ENCODE peak calls at places on chromosomes 11 and 22, in nine cellular contexts. I is A549, G is stomach, X is IMR-90, V is breast epithelium, C is HCT116, L is ovary, Y is lower leg skin, K is uterus. A is an unnamed sample.

GRCh38 chr11:92852203-92852602 is 117.2 kb upstream of the MTNR1B start:
- DNase-seq in C (no peak), L (no peak), G (no peak), Y (no peak), K (no peak), I (no peak), V (no peak), X (no peak), A (no peak)

GRCh38 chr22:19639610-19640135 is 74.6 kb upstream of the SEPTIN5 start:
- DNase-seq in K (no peak), C (no peak), G (no peak), V (no peak), L (no peak), Y (no peak), I (no peak), X (no peak), A (no peak)

GRCh38 chr11:19419021-19419750 is 178.4 kb upstream of the E2F8 start:
- DNase-seq in G (no peak), L (no peak), X (peak), I (peak), C (no peak), Y (no peak), V (no peak), K (no peak), A (no peak)

GRCh38 chr11:62552931-62553838 is 6.6 kb upstream of the AHNAK start:
- DNase-seq in L (peak), X (peak), V (peak), I (peak), K (peak), C (peak), G (peak), Y (peak), A (peak)

GRCh38 chr22:24417901-24418641 is 9.3 kb upstream of the ADORA2A start:
- DNase-seq in L (peak), K (no peak), I (no peak), X (peak), C (no peak), V (no peak), G (no peak), Y (no peak), A (no peak)

GRCh38 chr11:35040221-35040942 is 98.6 kb upstream of the CD44 start:
- DNase-seq in Y (no peak), I (peak), V (no peak), K (no peak), G (no peak), L (no peak), X (peak), C (no peak), A (no peak)

GRCh38 chr22:41752011-41752975 is 48.2 kb upstream of the CCDC134 start:
- DNase-seq in V (no peak), X (no peak), I (no peak), G (no peak), C (no peak), K (no peak), Y (no peak), L (no peak), A (no peak)

GRCh38 chr11:72786305-72787261 is 7.3 kb downstream of the STARD10 start:
- DNase-seq in V (peak), G (peak), I (no peak), L (no peak), X (no peak), K (no peak), Y (no peak), C (no peak), A (no peak)

GRCh38 chr22:44181912-44182590 is 1.3 kb downstream of the PARVG start:
- DNase-seq in I (no peak), V (no peak), K (no peak), L (no peak), X (no peak), C (no peak), G (no peak), Y (no peak), A (no peak)

GRCh38 chr22:20427945-20428417 is 9.6 kb downstream of the SCARF2 start:
- DNase-seq in V (no peak), Y (no peak), K (no peak), X (no peak), G (no peak), L (no peak), C (no peak), I (no peak), A (no peak)

GRCh38 chr11:69413015-69413801 is 68.3 kb upstream of the LINC01488 start:
- DNase-seq in I (no peak), V (no peak), C (no peak), G (no peak), K (no peak), L (no peak), X (no peak), Y (no peak), A (no peak)

GRCh38 chr11:112225753-112226061 is 521 bp upstream of the PTS start:
- DNase-seq in K (peak), L (no peak), X (peak), Y (no peak), G (no peak), I (no peak), C (no peak), V (no peak), A (peak)

GRCh38 chr22:49508561-49508960 is 319.1 kb downstream of the BRD1 start:
- DNase-seq in X (no peak), I (no peak), V (no peak), C (no peak), G (no peak), Y (no peak), L (no peak), K (no peak), A (no peak)

GRCh38 chr11:129694538-129694937 is 121.1 kb upstream of the TMEM45B start:
- DNase-seq in K (no peak), X (no peak), I (no peak), G (no peak), V (no peak), L (no peak), C (no peak), Y (no peak), A (no peak)

GRCh38 chr11:1487851-1488574 is 1.4 kb upstream of the MOB2 start:
- DNase-seq in L (peak), I (no peak), K (no peak), Y (no peak), V (no peak), G (peak), C (no peak), X (no peak), A (peak)

GRCh38 chr22:22418957-22419356 is 89.6 kb downstream of the ZNF280B start:
- DNase-seq in X (no peak), V (no peak), L (no peak), G (no peak), K (no peak), C (no peak), I (no peak), Y (no peak), A (no peak)

GRCh38 chr11:63869686-63870085 is 30.8 kb downstream of the MARK2 start:
- DNase-seq in V (no peak), Y (no peak), G (no peak), C (no peak), K (no peak), L (no peak), I (no peak), X (no peak), A (no peak)

GRCh38 chr22:45469573-45470383 is 32.9 kb upstream of the FBLN1 start:
- DNase-seq in G (no peak), K (peak), C (no peak), L (peak), X (no peak), Y (no peak), V (peak), I (no peak), A (no peak)

GRCh38 chr11:15170170-15170569 is 55.4 kb downstream of the INSC start:
- DNase-seq in Y (no peak), X (peak), K (no peak), G (no peak), L (no peak), V (no peak), C (no peak), I (no peak), A (no peak)

GRCh38 chr22:32830473-32830872 is 29.0 kb downstream of the TIMP3 start:
- DNase-seq in X (no peak), C (no peak), G (no peak), K (peak), Y (no peak), L (peak), V (peak), I (no peak), A (peak)

GRCh38 chr11:115636686-115637555 is 132.7 kb upstream of the CADM1 start:
- DNase-seq in V (no peak), C (no peak), Y (no peak), L (no peak), K (no peak), I (no peak), X (no peak), G (no peak), A (no peak)

GRCh38 chr11:85752201-85752889 is 58.6 kb downstream of the SYTL2 start:
- DNase-seq in X (no peak), K (no peak), L (no peak), C (no peak), Y (no peak), V (no peak), G (no peak), I (no peak), A (no peak)

GRCh38 chr11:106133529-106133928 is 56.1 kb downstream of the AASDHPPT start:
- DNase-seq in K (no peak), I (no peak), G (no peak), Y (no peak), C (no peak), L (no peak), X (no peak), V (no peak), A (no peak)

GRCh38 chr11:112277937-112278336 is 17.3 kb upstream of the PLET1 start:
- DNase-seq in L (no peak), G (no peak), V (peak), I (no peak), K (no peak), C (no peak), X (peak), Y (no peak), A (no peak)

GRCh38 chr11:131977854-131978253 is 607.4 kb downstream of the NTM start:
- DNase-seq in G (no peak), Y (no peak), L (no peak), K (no peak), I (no peak), V (no peak), C (no peak), X (peak), A (no peak)

GRCh38 chr22:29072193-29072978 is 449 bp upstream of the KREMEN1 start:
- DNase-seq in L (peak), Y (peak), K (peak), G (peak), X (peak), C (peak), I (peak), V (peak), A (peak)

GRCh38 chr11:91219501-91219900 is 996.7 kb upstream of the CHORDC1 start:
- DNase-seq in X (peak), I (no peak), Y (no peak), G (no peak), K (no peak), C (no peak), L (no peak), V (no peak), A (no peak)

GRCh38 chr11:17015639-17016125 is 1.5 kb upstream of the PLEKHA7 start:
- DNase-seq in C (no peak), K (no peak), I (peak), V (no peak), G (no peak), L (no peak), X (peak), Y (no peak), A (peak)

GRCh38 chr22:36387664-36387913 is 178 bp downstream of the MYH9 start:
- DNase-seq in X (no peak), Y (no peak), I (no peak), V (no peak), K (no peak), C (no peak), G (no peak), L (no peak), A (no peak)

GRCh38 chr22:36385491-36386350 is 2.0 kb downstream of the MYH9 start:
- DNase-seq in Y (no peak), X (no peak), V (peak), G (peak), I (peak), K (peak), C (no peak), L (no peak), A (peak)

GRCh38 chr22:36386351-36386899 is 1.3 kb downstream of the MYH9 start:
- DNase-seq in G (no peak), V (no peak), I (peak), K (no peak), Y (peak), L (no peak), X (no peak), C (no peak), A (peak)

GRCh38 chr22:36387914-36388864 is at the start of gene MYH9:
- DNase-seq in Y (peak), L (peak), K (peak), I (peak), V (peak), C (peak), X (peak), G (peak), A (peak)

DNA sequence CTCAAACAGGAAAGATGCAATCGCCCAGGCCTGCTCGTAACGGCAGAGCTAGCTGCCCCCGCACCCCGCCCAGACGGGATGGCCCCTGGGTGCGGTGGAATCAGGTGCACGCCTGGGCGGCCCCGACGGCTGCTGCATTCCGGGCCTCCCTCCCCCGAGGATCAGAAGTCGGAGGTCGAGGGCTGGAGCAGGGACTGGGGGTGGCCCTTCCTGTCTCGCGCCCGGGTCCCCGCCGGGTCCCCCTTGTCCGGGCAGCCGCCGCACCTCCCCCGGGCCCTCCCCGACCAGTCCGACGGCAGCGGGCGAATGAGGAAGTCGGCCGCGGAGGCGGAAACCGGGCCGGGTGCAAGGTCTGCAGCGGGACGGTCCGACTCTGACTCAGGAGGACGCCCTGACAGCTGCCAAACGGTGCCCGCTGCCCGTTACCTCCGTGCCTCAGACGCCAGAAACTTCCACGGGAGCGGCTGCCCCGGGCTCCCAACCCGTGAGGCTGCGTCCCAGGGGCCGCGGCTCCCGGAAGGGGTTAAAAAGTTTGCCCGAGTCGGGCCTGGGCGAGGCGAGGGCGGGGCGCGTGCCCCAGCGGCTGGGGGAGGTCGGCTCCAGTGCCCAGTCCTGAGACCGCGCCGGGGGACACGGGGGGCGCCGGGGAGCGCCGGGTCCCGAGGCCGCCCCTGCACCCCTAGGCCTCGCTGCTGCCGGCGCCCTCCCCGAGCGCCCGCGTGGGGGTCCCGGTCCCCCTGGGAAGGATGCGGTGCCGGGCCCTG is 685 bp downstream of the MYH9 start:
- DNase-seq in I (no peak), X (no peak), C (no peak), G (peak), Y (peak), V (no peak), K (peak), L (peak), A (peak)
- TF ChIP-seq POLR2A in I (no peak), X (no peak), C (no peak), G (no peak), Y (no peak), V (no peak), K (no peak), L (no peak), A (no peak)

GRCh38 chr11:104905271-104905670 is 7.0 kb upstream of the CASP12 start:
- DNase-seq in K (no peak), X (no peak), Y (no peak), V (no peak), G (no peak), C (peak), L (no peak), I (peak), A (no peak)
- TF ChIP-seq CTCF in K (no peak), X (no peak), Y (no peak), V (no peak), G (no peak), C (peak), L (no peak), I (no peak), A (no peak)

GRCh38 chr11:26971961-26972360 is 22.0 kb upstream of the FIBIN start:
- DNase-seq in G (no peak), K (no peak), V (no peak), Y (no peak), I (no peak), L (no peak), X (peak), C (no peak), A (no peak)

GRCh38 chr11:26974068-26974790 is 19.7 kb upstream of the FIBIN start:
- DNase-seq in L (no peak), I (no peak), V (no peak), Y (no peak), G (no peak), K (no peak), X (peak), C (no peak), A (no peak)

GRCh38 chr11:26976389-26976788 is 17.5 kb upstream of the FIBIN start:
- DNase-seq in G (no peak), L (peak), Y (no peak), I (no peak), C (no peak), K (no peak), X (peak), V (no peak), A (no peak)
- TF ChIP-seq POLR2A in G (no peak), L (no peak), Y (no peak), I (no peak), C (no peak), K (no peak), X (no peak), V (no peak), A (no peak)

GRCh38 chr11:118176400-118177134 is at the start of gene SCN2B:
- DNase-seq in I (no peak), K (no peak), G (no peak), X (peak), V (no peak), C (no peak), L (no peak), Y (no peak), A (no peak)
- TF ChIP-seq CTCF in I (no peak), K (no peak), G (no peak), X (no peak), V (no peak), C (no peak), L (no peak), Y (no peak), A (no peak)

A was measured in right lobe of liver.